ENCODE peak calls at places on chromosomes 11 and 22, in six cellular contexts. M, I, P, L, R and S are unnamed samples.

GRCh38 chr11:64759722-64760719 is at the start of gene PYGM:
- DNase-seq in M (no peak), I (peak), P (peak), L (no peak), R (no peak), S (peak)

GRCh38 chr22:46233231-46233630 is 16.9 kb downstream of the CDPF1 start:
- DNase-seq in M (no peak), I (no peak), P (no peak), L (no peak), R (no peak), S (no peak)

GRCh38 chr11:68929706-68930605 is 26.3 kb downstream of the IGHMBP2 start:
- DNase-seq in M (no peak), I (no peak), P (no peak), L (no peak), R (no peak), S (no peak)

GRCh38 chr22:38423512-38424503 is 31.2 kb downstream of the KCNJ4 start:
- DNase-seq in M (no peak), I (no peak), P (no peak), L (no peak), R (no peak), S (no peak)

GRCh38 chr22:44368611-44369010 is 55.9 kb upstream of the SHISAL1 start:
- DNase-seq in M (no peak), I (no peak), P (no peak), L (no peak), R (no peak), S (no peak)

GRCh38 chr11:7511405-7511804 is 2.4 kb upstream of the PPFIBP2 start:
- DNase-seq in M (no peak), I (no peak), P (no peak), L (no peak), R (no peak), S (no peak)

GRCh38 chr11:134450186-134450585 is 38.1 kb upstream of the B3GAT1 start:
- DNase-seq in M (no peak), I (no peak), P (no peak), L (no peak), R (no peak), S (no peak)

GRCh38 chr11:282171-282570 is 4.0 kb downstream of the NLRP6 start:
- DNase-seq in M (no peak), I (no peak), P (no peak), L (no peak), R (no peak), S (no peak)

GRCh38 chr11:128559496-128560103 is 27.8 kb downstream of the ETS1 start:
- DNase-seq in M (peak), I (no peak), P (no peak), L (no peak), R (no peak), S (no peak)

GRCh38 chr11:1349074-1349931 is 39.9 kb upstream of the TOLLIP start:
- DNase-seq in M (no peak), I (no peak), P (no peak), L (no peak), R (no peak), S (peak)

GRCh38 chr11:78331711-78332110 is 85.9 kb downstream of the GAB2 start:
- DNase-seq in M (no peak), I (no peak), P (no peak), L (no peak), R (no peak), S (peak)

GRCh38 chr22:36977401-36977861 is 41.8 kb downstream of the TST start:
- DNase-seq in M (peak), I (peak), P (peak), L (peak), R (peak), S (peak)

GRCh38 chr11:112584674-112585073 is 324.0 kb upstream of the PLET1 start:
- DNase-seq in M (peak), I (no peak), P (no peak), L (peak), R (no peak), S (no peak)

GRCh38 chr11:1736447-1736992 is 13.9 kb downstream of the IFITM10 start:
- DNase-seq in M (no peak), I (no peak), P (no peak), L (no peak), R (no peak), S (no peak)

GRCh38 chr11:9347100-9347499 is 32.7 kb upstream of the TMEM41B start:
- DNase-seq in M (no peak), I (no peak), P (no peak), L (no peak), R (no peak), S (no peak)

GRCh38 chr22:23216331-23217170 is 36.2 kb downstream of the BCR start:
- DNase-seq in M (peak), I (no peak), P (no peak), L (no peak), R (peak), S (no peak)

GRCh38 chr11:67507242-67507890 is 596 bp downstream of the CDK2AP2 start:
- DNase-seq in M (peak), I (no peak), P (no peak), L (no peak), R (no peak), S (no peak)

GRCh38 chr11:67484847-67485311 is 2.1 kb downstream of the AIP start:
- DNase-seq in M (peak), I (no peak), P (no peak), L (no peak), R (peak), S (no peak)

GRCh38 chr11:70491696-70492472 is 93.6 kb downstream of the CTTN start:
- DNase-seq in M (no peak), I (no peak), P (no peak), L (no peak), R (no peak), S (no peak)

GRCh38 chr11:73308003-73308962 is at the start of gene ARHGEF17:
- DNase-seq in M (peak), I (peak), P (peak), L (peak), R (peak), S (peak)

GRCh38 chr11:123562166-123562565 is 92.3 kb downstream of the SCN3B start:
- DNase-seq in M (no peak), I (no peak), P (no peak), L (no peak), R (no peak), S (no peak)

GRCh38 chr11:123560001-123560400 is 94.4 kb downstream of the SCN3B start:
- DNase-seq in M (no peak), I (no peak), P (peak), L (no peak), R (peak), S (no peak)

GRCh38 chr11:123562829-123563228 is 91.6 kb downstream of the SCN3B start:
- DNase-seq in M (no peak), I (no peak), P (no peak), L (no peak), R (no peak), S (no peak)

GRCh38 chr11:123559418-123559817 is 95.0 kb downstream of the SCN3B start:
- DNase-seq in M (no peak), I (no peak), P (no peak), L (no peak), R (no peak), S (no peak)

GRCh38 chr11:123561046-123561781 is 93.2 kb downstream of the SCN3B start:
- DNase-seq in M (no peak), I (no peak), P (no peak), L (peak), R (no peak), S (no peak)
- TF ChIP-seq CTCF in M (no peak), I (no peak), P (no peak), L (no peak), R (no peak), S (peak)

DNA sequence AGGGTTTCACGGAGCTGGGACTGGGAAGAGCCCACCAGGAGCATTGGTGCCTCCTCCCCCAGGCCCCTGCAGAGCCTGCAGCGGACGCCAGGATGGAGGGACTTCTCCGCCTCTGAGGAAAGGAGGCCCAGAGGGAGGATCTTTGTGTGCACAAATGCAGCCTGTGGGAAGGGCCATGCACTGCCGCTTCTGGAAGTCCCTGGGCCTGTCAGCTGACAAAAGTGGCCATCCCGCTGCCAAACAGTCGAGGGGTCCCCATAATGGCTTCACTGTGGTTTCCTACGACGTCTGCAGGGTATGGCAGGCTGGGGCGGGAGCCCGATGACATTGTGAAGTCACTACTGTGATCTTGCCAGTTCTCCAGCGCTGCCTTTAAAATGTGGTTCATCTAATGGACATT is 73.8 kb downstream of the TP53I11 start:
- DNase-seq in M (no peak), I (no peak), P (no peak), L (no peak), R (no peak), S (no peak)
- TF ChIP-seq CTCF in M (no peak), I (no peak), P (no peak), L (no peak), R (no peak), S (no peak)

GRCh38 chr11:30153008-30153407 is 77.8 kb upstream of the FSHB start:
- DNase-seq in M (no peak), I (no peak), P (no peak), L (no peak), R (no peak), S (no peak)
- TF ChIP-seq CTCF in M (no peak), I (no peak), P (no peak), L (no peak), R (no peak), S (no peak)

GRCh38 chr22:42461511-42461910 is 29.3 kb upstream of the NFAM1 start:
- DNase-seq in M (no peak), I (no peak), P (no peak), L (no peak), R (no peak), S (no peak)
- TF ChIP-seq CTCF in M (no peak), I (no peak), P (no peak), L (no peak), R (no peak), S (no peak)

GRCh38 chr11:75345455-75346224 is 5.8 kb downstream of the ARRB1 start:
- DNase-seq in M (peak), I (peak), P (no peak), L (no peak), R (no peak), S (no peak)
- TF ChIP-seq CTCF in M (no peak), I (no peak), P (no peak), L (no peak), R (no peak), S (no peak)

GRCh38 chr11:22928207-22928917 is 68.1 kb upstream of the CCDC179 start:
- DNase-seq in M (no peak), I (no peak), P (no peak), L (no peak), R (no peak), S (no peak)
- TF ChIP-seq CTCF in M (peak), I (peak), P (no peak), L (no peak), R (no peak), S (no peak)

GRCh38 chr22:39596601-39597000 is 26.0 kb downstream of the CACNA1I start:
- DNase-seq in M (no peak), I (no peak), P (no peak), L (no peak), R (no peak), S (no peak)

GRCh38 chr22:39597236-39597869 is 26.8 kb downstream of the CACNA1I start:
- DNase-seq in M (no peak), I (no peak), P (no peak), L (no peak), R (no peak), S (no peak)

GRCh38 chr22:39595622-39596182 is 25.1 kb downstream of the CACNA1I start:
- DNase-seq in M (no peak), I (no peak), P (no peak), L (no peak), R (no peak), S (no peak)

GRCh38 chr22:39600491-39601179 is 30.1 kb downstream of the CACNA1I start:
- DNase-seq in M (no peak), I (no peak), P (no peak), L (no peak), R (no peak), S (no peak)

DNA sequence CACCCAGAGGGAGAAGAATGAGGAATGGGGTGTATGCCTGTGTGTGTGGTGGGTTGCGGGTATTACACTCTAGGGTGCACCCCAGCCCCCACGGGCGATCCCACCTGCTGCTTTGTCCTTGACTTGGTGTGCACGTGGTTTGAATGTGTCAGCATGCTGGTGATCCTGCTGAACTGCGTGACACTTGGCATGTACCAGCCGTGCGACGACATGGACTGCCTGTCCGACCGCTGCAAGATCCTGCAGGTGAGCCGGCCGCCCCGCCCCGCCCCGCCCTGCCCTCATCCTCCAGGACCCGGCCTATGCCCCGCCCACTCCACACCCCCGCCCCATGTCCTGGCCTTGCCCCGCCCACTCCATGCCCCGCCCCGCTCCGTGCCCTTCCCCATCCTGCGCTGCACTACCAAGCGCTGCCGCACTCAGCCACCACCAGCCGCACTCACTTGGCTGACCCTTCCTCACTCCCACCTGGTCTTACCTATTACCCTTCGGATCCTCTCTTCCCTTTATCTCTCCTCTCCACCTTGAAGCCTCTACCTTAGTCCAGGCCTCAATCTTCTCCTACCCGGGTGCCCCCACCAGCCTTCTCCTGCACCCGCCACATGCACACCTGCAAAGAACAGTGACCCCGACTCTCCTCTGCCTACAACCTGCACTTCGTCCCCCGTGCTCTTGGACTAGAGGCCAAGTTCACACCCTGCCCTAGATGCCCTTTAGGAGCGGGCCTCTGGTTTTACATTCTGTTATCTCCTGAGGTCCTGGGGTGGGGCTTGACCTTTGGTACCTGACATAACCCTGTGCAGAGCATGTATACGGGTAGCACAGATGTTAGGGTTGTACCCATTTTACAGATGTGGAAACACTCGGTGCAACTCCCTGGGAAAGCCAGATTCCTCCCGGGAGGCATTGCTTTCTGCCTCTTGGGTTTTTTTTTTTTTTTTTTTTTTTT is 27.7 kb downstream of the CACNA1I start:
- DNase-seq in M (no peak), I (peak), P (peak), L (peak), R (peak), S (peak)
- TF ChIP-seq CTCF in M (no peak), I (no peak), P (no peak), L (peak), R (no peak), S (peak)